ENCODE peak calls at places on chromosomes 6 and 20, in seven cellular contexts. B, I, S, L, C, R and G are unnamed samples.

GRCh38 chr20:52747736-52748135 is 224.4 kb upstream of the TSHZ2 start:
- DNase-seq in B (no peak), L (no peak), R (no peak), S (peak), I (no peak), C (no peak), G (no peak)

GRCh38 chr6:89555751-89556150 is 82.8 kb downstream of the LYRM2 start:
- DNase-seq in C (no peak), I (no peak), R (no peak), B (no peak), L (no peak), S (no peak), G (no peak)

GRCh38 chr20:13745784-13746183 is 38.9 kb downstream of the ESF1 start:
- DNase-seq in B (no peak), S (no peak), L (no peak), C (no peak), R (no peak), I (no peak), G (no peak)

GRCh38 chr6:35955521-35955920 is 34.6 kb upstream of the SRPK1 start:
- DNase-seq in L (no peak), C (no peak), R (no peak), B (no peak), I (no peak), S (no peak), G (no peak)

GRCh38 chr6:158536891-158537798 is 22.7 kb upstream of the TMEM181 start:
- DNase-seq in B (peak), S (peak), L (peak), I (peak), R (no peak), C (no peak), G (peak)

GRCh38 chr6:133033263-133033662 is 207.9 kb upstream of the EYA4 start:
- DNase-seq in R (no peak), L (no peak), I (no peak), S (no peak), C (no peak), B (no peak), G (no peak)

GRCh38 chr6:7673063-7673536 is 52.8 kb upstream of the BMP6 start:
- DNase-seq in I (peak), S (peak), L (peak), B (no peak), C (peak), R (no peak), G (peak)

GRCh38 chr6:158784505-158784904 is 34.7 kb downstream of the EZR start:
- DNase-seq in C (no peak), B (peak), I (peak), R (no peak), L (no peak), S (no peak), G (no peak)

GRCh38 chr20:18805881-18806280 is 7.7 kb upstream of the SCP2D1 start:
- DNase-seq in S (no peak), I (peak), C (no peak), L (no peak), B (no peak), R (no peak), G (no peak)

GRCh38 chr6:119137194-119138072 is 59.0 kb upstream of the FAM184A start:
- DNase-seq in L (no peak), R (no peak), B (no peak), C (no peak), I (peak), S (no peak), G (no peak)

GRCh38 chr6:11007715-11008608 is 36.1 kb downstream of the ELOVL2 start:
- DNase-seq in I (peak), C (no peak), R (no peak), L (no peak), S (no peak), B (no peak), G (no peak)

GRCh38 chr6:2733324-2733723 is 17.4 kb downstream of the MYLK4 start:
- DNase-seq in I (no peak), R (no peak), S (no peak), B (no peak), L (no peak), C (peak), G (no peak)

GRCh38 chr6:147167576-147168461 is 36.4 kb upstream of the STXBP5 start:
- DNase-seq in R (no peak), I (no peak), L (peak), B (no peak), S (no peak), C (no peak), G (no peak)

GRCh38 chr20:33007376-33008335 is at the start of gene BPIFB2:
- DNase-seq in S (no peak), B (no peak), L (peak), R (no peak), C (no peak), I (no peak), G (no peak)

GRCh38 chr6:69915346-69915745 is 49.0 kb downstream of the COL19A1 start:
- DNase-seq in B (no peak), S (no peak), C (no peak), L (no peak), I (no peak), R (no peak), G (no peak)

GRCh38 chr6:4297348-4297747 is 162.0 kb upstream of the ECI2 start:
- DNase-seq in L (no peak), C (no peak), I (no peak), R (no peak), B (no peak), S (peak), G (no peak)

GRCh38 chr6:15616266-15616665 is 46.6 kb downstream of the DTNBP1 start:
- DNase-seq in I (no peak), B (no peak), L (no peak), S (no peak), C (no peak), R (no peak), G (no peak)